ENCODE peak calls at places on chromosomes 3 and 15, in six cellular contexts. L, Y, S, E, U and A are unnamed samples.

GRCh38 chr3:128554100-128554464 is 61.1 kb upstream of the GATA2 start:
- DNase-seq in L (no peak), Y (no peak), S (no peak), E (no peak), U (peak; percentile 72), A (peak; percentile 48)

GRCh38 chr15:79811406-79812405 is 85.1 kb downstream of the MTHFS start:
- DNase-seq in L (peak; percentile 24), Y (no peak), S (peak; percentile 70), E (no peak), U (peak; percentile 28), A (no peak)

GRCh38 chr3:12483364-12483763 is 916 bp upstream of the TSEN2 start:
- DNase-seq in L (no peak), Y (no peak), S (no peak), E (no peak), U (no peak), A (peak; percentile 20)

GRCh38 chr3:111729087-111729846 is 129.8 kb upstream of the PHLDB2 start:
- DNase-seq in L (peak; percentile 76), Y (no peak), S (no peak), E (no peak), U (peak; percentile 94), A (no peak)

GRCh38 chr3:49872801-49873281 is 3.1 kb upstream of the CAMKV start:
- DNase-seq in L (no peak), Y (no peak), S (no peak), E (no peak), U (no peak), A (no peak)

GRCh38 chr15:90648137-90649070 is 68.7 kb upstream of the BLM start:
- DNase-seq in L (no peak), Y (no peak), S (peak; percentile 51), E (peak; percentile 35), U (peak; percentile 67), A (peak; percentile 11)

GRCh38 chr15:65939901-65940617 is 70.8 kb downstream of the RAB11A start:
- DNase-seq in L (peak; percentile 91), Y (no peak), S (peak; percentile 83), E (no peak), U (peak; percentile 81), A (peak; percentile 78)

GRCh38 chr15:28955160-28955502 is 69.4 kb downstream of the APBA2 start:
- DNase-seq in L (peak; percentile 46), Y (no peak), S (peak; percentile 46), E (no peak), U (peak; percentile 86), A (no peak)

GRCh38 chr15:63392355-63393009 is 10.8 kb upstream of the CA12 start:
- DNase-seq in L (no peak), Y (no peak), S (no peak), E (no peak), U (no peak), A (no peak)

GRCh38 chr3:14297784-14298236 is 104.6 kb upstream of the SLC6A6 start:
- DNase-seq in L (no peak), Y (no peak), S (no peak), E (no peak), U (peak; percentile 13), A (no peak)